ENCODE peak calls at places on chromosome 15, in six cellular contexts. V is AG10803, I is esophagus squamous epithelium, R is GM10248, Q is A549, N is body of pancreas. P is an unnamed sample.

GRCh38 chr15:95912728-95913127 is 417.8 kb upstream of the NR2F2 start:
- DNase-seq in Q (no peak), R (no peak), V (no peak), I (no peak), N (no peak), P (no peak)

GRCh38 chr15:40008061-40008460 is 30.9 kb downstream of the SRP14 start:
- DNase-seq in V (peak), N (no peak), R (no peak), Q (no peak), I (no peak), P (no peak)

GRCh38 chr15:101536166-101536874 is 46.8 kb upstream of the PCSK6 start:
- DNase-seq in N (no peak), Q (no peak), V (no peak), R (no peak), I (no peak), P (no peak)

GRCh38 chr15:41659190-41659589 is 1.0 kb upstream of the MGA start:
- DNase-seq in I (no peak), N (no peak), Q (no peak), V (no peak), R (no peak), P (no peak)

GRCh38 chr15:40731034-40731433 is 24.0 kb downstream of the RMDN3 start:
- DNase-seq in N (no peak), I (no peak), R (no peak), V (no peak), Q (no peak), P (no peak)

GRCh38 chr15:58306591-58307312 is 125.0 kb upstream of the LIPC start:
- DNase-seq in N (no peak), Q (no peak), R (no peak), I (no peak), V (peak), P (no peak)

GRCh38 chr15:62112616-62113593 is 46.1 kb downstream of the C2CD4A start:
- DNase-seq in I (no peak), Q (peak), N (peak), V (peak), R (no peak), P (no peak)

GRCh38 chr15:70023064-70023768 is 74.5 kb downstream of the TLE3 start:
- DNase-seq in V (peak), I (no peak), N (peak), Q (no peak), R (peak), P (no peak)

GRCh38 chr15:35851491-35851890 is 305.5 kb upstream of the DPH6 start:
- DNase-seq in V (no peak), I (no peak), R (no peak), N (no peak), Q (no peak), P (no peak)

GRCh38 chr15:98764296-98764695 is 116.0 kb downstream of the IGF1R start:
- DNase-seq in I (no peak), N (no peak), R (no peak), V (no peak), Q (no peak), P (no peak)

GRCh38 chr15:25850154-25851111 is 12.7 kb downstream of the ATP10A start:
- DNase-seq in N (peak), V (peak), Q (peak), R (peak), I (no peak), P (no peak)

GRCh38 chr15:96321422-96322391 is 8.8 kb upstream of the NR2F2 start:
- DNase-seq in Q (no peak), R (no peak), V (no peak), N (peak), I (no peak), P (no peak)

GRCh38 chr15:56339594-56339993 is 25.6 kb upstream of the TEX9 start:
- DNase-seq in R (no peak), I (no peak), N (no peak), V (no peak), Q (no peak), P (no peak)

GRCh38 chr15:88637841-88638625 is 783 bp upstream of the ISG20 start:
- DNase-seq in R (no peak), Q (no peak), N (peak), V (peak), I (no peak), P (no peak)

GRCh38 chr15:98548172-98548971 is 100.0 kb upstream of the IGF1R start:
- DNase-seq in I (peak), V (peak), Q (peak), R (no peak), N (peak), P (no peak)

GRCh38 chr15:69885182-69886041 is 212.3 kb downstream of the TLE3 start:
- DNase-seq in N (no peak), R (no peak), V (no peak), Q (no peak), I (no peak), P (peak)

GRCh38 chr15:66787472-66787871 is 85.4 kb downstream of the SMAD6 start:
- DNase-seq in Q (no peak), R (no peak), N (no peak), I (no peak), V (no peak), P (no peak)

GRCh38 chr15:44087578-44088190 is 107.4 kb downstream of the FRMD5 start:
- DNase-seq in Q (peak), I (no peak), N (no peak), R (no peak), V (peak), P (no peak)

GRCh38 chr15:31296304-31297220 is 30.1 kb upstream of the KLF13 start:
- DNase-seq in I (no peak), V (no peak), Q (peak), N (peak), R (no peak), P (no peak)

GRCh38 chr15:71781179-71781964 is 29.0 kb upstream of the NR2E3 start:
- DNase-seq in N (no peak), V (peak), Q (no peak), I (no peak), R (peak), P (no peak)

GRCh38 chr15:66505818-66506217 is 692 bp downstream of the ZWILCH start:
- DNase-seq in R (no peak), N (no peak), V (no peak), Q (no peak), I (no peak), P (no peak)

GRCh38 chr15:83199288-83199687 is 8.3 kb downstream of the HDGFL3 start:
- DNase-seq in R (peak), V (no peak), Q (no peak), N (no peak), I (no peak), P (no peak)

GRCh38 chr15:52678468-52679231 is 538 bp downstream of the ATOSA start:
- DNase-seq in V (peak), Q (peak), N (peak), R (peak), I (peak), P (peak)

GRCh38 chr15:70099966-70100494 is 2.3 kb upstream of the TLE3 start:
- DNase-seq in N (peak), Q (no peak), I (no peak), V (no peak), R (peak), P (no peak)

DNA sequence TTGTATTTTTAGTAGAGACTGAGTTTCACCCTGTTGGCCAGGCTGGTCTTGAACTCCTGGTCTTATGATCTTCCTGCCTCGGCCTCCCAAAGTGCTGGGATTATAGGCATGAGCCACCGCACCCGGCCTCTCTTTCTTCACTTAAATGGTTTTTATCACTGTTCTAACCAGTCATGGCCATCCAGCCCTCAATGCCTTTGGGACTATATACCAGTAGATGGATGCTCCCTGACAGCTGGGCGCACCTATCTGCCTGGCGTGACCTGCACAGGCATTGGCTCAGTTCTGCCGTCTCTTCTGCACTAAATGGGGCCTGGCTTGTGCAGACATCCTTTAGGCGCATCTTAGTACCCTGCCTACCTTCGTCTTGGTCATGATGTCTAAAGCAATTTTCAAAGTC is 233.4 kb downstream of the ADAMTS17 start:
- DNase-seq in I (no peak), N (no peak), V (no peak), R (no peak), Q (no peak), P (no peak)
- TF ChIP-seq CTCF in I (no peak), N (no peak), V (no peak), R (no peak), Q (no peak), P (no peak)

GRCh38 chr15:68783226-68784054 is 37.3 kb downstream of the ANP32A start:
- DNase-seq in Q (peak), V (no peak), N (peak), R (peak), I (no peak), P (peak)
- TF ChIP-seq CTCF in Q (peak), V (peak), N (peak), R (peak), I (peak), P (peak)

DNA sequence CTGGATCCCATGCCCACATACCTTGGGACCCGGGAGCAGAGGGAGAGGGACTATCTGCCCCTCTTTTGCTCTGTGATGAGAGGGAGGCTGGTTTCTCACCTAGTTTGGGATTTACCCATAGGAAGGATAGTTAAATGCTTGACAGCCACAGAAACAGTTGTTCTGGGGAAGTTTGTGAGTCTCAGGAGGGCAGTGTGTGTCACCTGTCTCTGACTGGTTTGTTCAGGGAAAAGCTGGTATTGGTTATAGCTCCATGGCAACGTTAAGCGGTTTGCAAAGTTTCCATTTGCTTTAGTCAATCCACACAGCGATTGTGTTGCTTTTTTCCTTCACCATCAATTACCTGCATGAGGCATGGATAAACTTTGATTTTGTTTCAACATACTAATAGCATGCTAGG is 3.7 kb upstream of the TMED3 start:
- DNase-seq in R (no peak), N (no peak), V (no peak), Q (no peak), I (no peak), P (no peak)
- TF ChIP-seq CTCF in R (no peak), N (no peak), V (no peak), Q (no peak), I (no peak), P (no peak)

GRCh38 chr15:81744364-81744763 is 301.5 kb downstream of the MEX3B start:
- DNase-seq in R (no peak), I (no peak), N (no peak), V (no peak), Q (no peak), P (no peak)
- TF ChIP-seq CTCF in R (no peak), I (no peak), N (no peak), V (no peak), Q (no peak), P (no peak)

DNA sequence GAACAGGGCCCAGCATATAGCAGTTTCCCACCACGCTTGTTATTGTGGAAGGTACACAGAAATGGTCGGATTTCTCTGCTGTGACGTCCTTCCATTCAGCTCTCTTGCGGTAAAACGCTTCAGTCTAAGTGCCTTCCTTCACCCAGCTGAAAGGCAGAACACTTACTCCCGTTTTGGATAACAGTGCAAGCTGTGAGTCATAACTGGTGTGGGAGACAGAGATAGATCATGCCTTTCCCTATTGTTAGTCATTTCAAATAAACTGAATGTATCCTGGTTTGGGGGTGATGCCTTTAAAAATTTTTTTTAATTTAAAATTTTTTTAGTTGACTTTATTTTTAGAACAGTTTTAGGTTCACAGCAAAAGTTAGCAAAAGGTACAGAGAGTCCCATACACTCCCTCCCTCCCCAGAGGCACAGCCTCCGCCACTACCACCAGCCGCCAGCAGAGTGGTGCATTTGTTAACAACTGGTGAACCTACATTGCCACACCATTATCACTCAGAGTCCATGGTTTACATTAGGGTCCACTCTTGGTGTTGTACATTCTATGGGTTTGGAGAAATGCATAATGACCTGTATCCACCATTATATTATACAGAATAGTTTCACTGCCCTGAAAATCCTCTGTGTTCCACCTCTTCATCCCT is 94.9 kb upstream of the NSMCE3 start:
- DNase-seq in R (no peak), I (no peak), Q (peak), N (no peak), V (peak), P (no peak)
- TF ChIP-seq CTCF in R (no peak), I (no peak), Q (peak), N (no peak), V (peak), P (peak)

GRCh38 chr15:73869216-73869995 is 4.0 kb upstream of the TBC1D21 start:
- DNase-seq in N (no peak), V (no peak), Q (no peak), R (no peak), I (no peak), P (no peak)

GRCh38 chr15:73873456-73873855 is at the start of gene TBC1D21:
- DNase-seq in I (no peak), V (no peak), R (no peak), N (no peak), Q (no peak), P (no peak)

GRCh38 chr15:73867956-73868355 is 5.4 kb upstream of the TBC1D21 start:
- DNase-seq in I (no peak), V (no peak), R (no peak), Q (no peak), N (no peak), P (no peak)

GRCh38 chr15:73872370-73872769 is 994 bp upstream of the TBC1D21 start:
- DNase-seq in Q (no peak), N (no peak), R (no peak), V (peak), I (no peak), P (no peak)

DNA sequence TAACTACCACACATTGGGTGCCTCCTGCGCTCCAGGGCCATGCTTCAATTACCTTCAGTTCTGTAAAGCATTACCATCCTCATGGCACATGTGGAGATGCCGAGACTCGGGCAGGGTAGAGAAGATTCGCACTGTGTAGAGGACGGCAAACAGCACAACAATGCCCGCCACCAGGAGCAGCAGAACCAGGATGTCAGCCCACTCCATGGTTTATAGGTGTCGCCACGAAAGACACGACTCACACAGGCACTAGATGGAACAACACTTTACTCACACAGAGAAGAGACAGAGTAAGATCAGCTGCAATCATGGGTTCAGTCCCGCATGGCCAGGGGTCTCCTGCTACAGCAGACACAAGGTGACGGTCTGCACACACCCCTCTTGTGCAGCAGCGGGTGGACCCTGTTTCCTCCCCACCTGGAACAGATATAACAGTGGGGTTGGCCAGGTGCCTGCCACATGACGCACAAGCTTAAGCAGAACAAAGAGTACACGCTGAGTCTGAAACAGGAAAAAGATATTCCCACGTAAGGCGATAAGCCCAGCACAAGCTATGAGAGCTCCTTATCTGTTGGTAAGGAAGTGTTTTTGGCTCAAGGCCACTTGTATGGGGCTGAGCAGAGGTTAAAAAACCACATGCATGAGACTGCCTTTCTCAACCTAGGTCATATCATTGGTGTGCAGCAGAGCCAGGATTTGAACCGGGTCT is 2.5 kb upstream of the TBC1D21 start:
- DNase-seq in I (no peak), V (no peak), N (peak), Q (no peak), R (no peak), P (no peak)
- TF ChIP-seq CTCF in I (no peak), V (no peak), N (no peak), Q (no peak), R (no peak), P (no peak)

GRCh38 chr15:68818088-68818670 is 2.5 kb downstream of the ANP32A start:
- DNase-seq in R (peak), I (no peak), V (peak), N (peak), Q (peak), P (peak)
- TF ChIP-seq CTCF in R (no peak), I (no peak), V (no peak), N (no peak), Q (no peak), P (no peak)